ENCODE peak calls at places on chromosomes 5 and 9, in five cellular contexts. T is CD8-positive, alpha-beta T cell; K is choroid plexus epithelial cell; I is endothelial cell; G is transverse colon. L is an unnamed sample.

GRCh38 chr5:160379485-160379884 is 9.1 kb upstream of the C1QTNF2 start:
- DNase-seq in T (no peak), K (no peak), I (no peak), G (no peak), L (no peak)

GRCh38 chr5:139633295-139634027 is 14.7 kb upstream of the CXXC5 start:
- DNase-seq in T (peak), K (peak), I (peak), G (peak), L (no peak)

GRCh38 chr9:113620377-113621161 is 157.0 kb downstream of the RGS3 start:
- DNase-seq in T (no peak), K (peak), I (peak), G (peak), L (peak)

GRCh38 chr5:32859211-32859641 is 148.1 kb downstream of the NPR3 start:
- DNase-seq in T (no peak), K (no peak), I (no peak), G (no peak), L (no peak)

GRCh38 chr5:61735531-61735930 is 403.5 kb downstream of the ZSWIM6 start:
- DNase-seq in T (no peak), K (no peak), I (no peak), G (no peak), L (no peak)

GRCh38 chr5:13944564-13945195 is at the start of gene DNAH5:
- DNase-seq in T (no peak), K (no peak), I (no peak), G (no peak), L (no peak)

GRCh38 chr9:38176256-38176655 is 107.2 kb upstream of the SHB start:
- DNase-seq in T (no peak), K (no peak), I (no peak), G (no peak), L (no peak)

GRCh38 chr5:38193015-38193581 is 65.3 kb upstream of the EGFLAM start:
- DNase-seq in T (peak), K (peak), I (peak), G (peak), L (peak)

GRCh38 chr5:31270396-31270795 is 76.9 kb downstream of the CDH6 start:
- DNase-seq in T (no peak), K (peak), I (peak), G (no peak), L (no peak)

GRCh38 chr9:113634597-113635515 is 171.3 kb downstream of the RGS3 start:
- DNase-seq in T (no peak), K (no peak), I (peak), G (no peak), L (no peak)

L was measured in mucosa of gallbladder.